ENCODE peak calls at places on chromosomes 7 and 10, in six cellular contexts. One of them, this sample, is unnamed.

GRCh38 chr10:86099542-86100334 is 266.9 kb downstream of the GRID1 start:
- DNase-seq in tibial nerve: no peak
- DNase-seq in IMR-90: no peak
- DNase-seq in HCT116: no peak
- DNase-seq in suprapubic skin: no peak
- DNase-seq in endodermal cell: peak; percentile 24
- DNase-seq in this sample: no peak

GRCh38 chr7:27191081-27191715 is 6.2 kb upstream of the HOXA11 start:
- DNase-seq in suprapubic skin: peak; percentile 63
- DNase-seq in IMR-90: no peak
- DNase-seq in endodermal cell: peak; percentile 60
- DNase-seq in HCT116: no peak
- DNase-seq in tibial nerve: peak; percentile 11
- DNase-seq in this sample: no peak

GRCh38 chr7:16933296-16934248 is 51.8 kb upstream of the AGR3 start:
- DNase-seq in endodermal cell: no peak
- DNase-seq in tibial nerve: no peak
- DNase-seq in IMR-90: no peak
- DNase-seq in suprapubic skin: no peak
- DNase-seq in HCT116: no peak
- DNase-seq in this sample: no peak

GRCh38 chr10:102227050-102227449 is 951 bp downstream of the ELOVL3 start:
- DNase-seq in tibial nerve: no peak
- DNase-seq in suprapubic skin: no peak
- DNase-seq in endodermal cell: no peak
- DNase-seq in HCT116: no peak
- DNase-seq in IMR-90: peak; percentile 49
- DNase-seq in this sample: no peak

GRCh38 chr10:8829592-8829991 is 775.1 kb downstream of the GATA3 start:
- DNase-seq in tibial nerve: no peak
- DNase-seq in suprapubic skin: no peak
- DNase-seq in HCT116: no peak
- DNase-seq in endodermal cell: no peak
- DNase-seq in IMR-90: no peak
- DNase-seq in this sample: peak; percentile 93

GRCh38 chr10:46018453-46019169 is 11.8 kb downstream of the NCOA4 start:
- DNase-seq in IMR-90: peak; percentile 43
- DNase-seq in tibial nerve: no peak
- DNase-seq in endodermal cell: no peak
- DNase-seq in HCT116: no peak
- DNase-seq in suprapubic skin: no peak
- DNase-seq in this sample: no peak

GRCh38 chr7:102008535-102009262 is 191.3 kb downstream of the CUX1 start:
- DNase-seq in suprapubic skin: no peak
- DNase-seq in HCT116: no peak
- DNase-seq in IMR-90: no peak
- DNase-seq in endodermal cell: no peak
- DNase-seq in tibial nerve: no peak
- DNase-seq in this sample: peak; percentile 52

GRCh38 chr7:157335991-157336382 is 817 bp upstream of the DNAJB6 start:
- DNase-seq in IMR-90: no peak
- DNase-seq in HCT116: no peak
- DNase-seq in tibial nerve: no peak
- DNase-seq in suprapubic skin: no peak
- DNase-seq in endodermal cell: peak; percentile 76
- DNase-seq in this sample: no peak

GRCh38 chr10:21724020-21724589 is 190.1 kb downstream of the MLLT10 start:
- DNase-seq in endodermal cell: no peak
- DNase-seq in tibial nerve: no peak
- DNase-seq in suprapubic skin: no peak
- DNase-seq in HCT116: no peak
- DNase-seq in IMR-90: peak; percentile 45
- DNase-seq in this sample: no peak

GRCh38 chr10:48444266-48444665 is 137.8 kb downstream of the MAPK8 start:
- DNase-seq in endodermal cell: peak; percentile 87
- DNase-seq in suprapubic skin: no peak
- DNase-seq in IMR-90: peak; percentile 51
- DNase-seq in tibial nerve: no peak
- DNase-seq in HCT116: peak; percentile 12
- DNase-seq in this sample: no peak

GRCh38 chr10:75099952-75100763 is 11.3 kb upstream of the SAMD8 start:
- DNase-seq in IMR-90: peak; percentile 52
- DNase-seq in endodermal cell: peak; percentile 98
- DNase-seq in suprapubic skin: peak; percentile 88
- DNase-seq in HCT116: peak; percentile 48
- DNase-seq in tibial nerve: peak; percentile 52
- DNase-seq in this sample: no peak

GRCh38 chr7:7228967-7229366 is 46.6 kb downstream of the C1GALT1 start:
- DNase-seq in endodermal cell: no peak
- DNase-seq in suprapubic skin: no peak
- DNase-seq in HCT116: no peak
- DNase-seq in tibial nerve: no peak
- DNase-seq in IMR-90: no peak
- DNase-seq in this sample: no peak

GRCh38 chr10:30883116-30883515 is 148.5 kb downstream of the ZNF438 start:
- DNase-seq in IMR-90: no peak
- DNase-seq in tibial nerve: no peak
- DNase-seq in endodermal cell: no peak
- DNase-seq in HCT116: no peak
- DNase-seq in suprapubic skin: no peak
- DNase-seq in this sample: no peak
- H3K27ac ChIP-seq in IMR-90: no peak overlapping the region
- H3K27ac ChIP-seq in tibial nerve: no peak overlapping the region
- H3K27ac ChIP-seq in endodermal cell: no peak overlapping the region
- H3K27ac ChIP-seq in HCT116: no peak overlapping the region
- H3K27ac ChIP-seq in suprapubic skin: no peak overlapping the region
- H3K27ac ChIP-seq in this sample: no peak overlapping the region

GRCh38 chr10:11255796-11256444 is 238.2 kb downstream of the CELF2 start:
- DNase-seq in IMR-90: no peak
- DNase-seq in endodermal cell: no peak
- DNase-seq in suprapubic skin: no peak
- DNase-seq in tibial nerve: no peak
- DNase-seq in HCT116: no peak
- DNase-seq in this sample: no peak
- H3K27ac ChIP-seq in IMR-90: no peak overlapping the region
- H3K27ac ChIP-seq in endodermal cell: no peak overlapping the region
- H3K27ac ChIP-seq in suprapubic skin: no peak overlapping the region
- H3K27ac ChIP-seq in tibial nerve: no peak overlapping the region
- H3K27ac ChIP-seq in HCT116: no peak overlapping the region
- H3K27ac ChIP-seq in this sample: no peak overlapping the region

GRCh38 chr7:149624006-149624405 is 126.4 kb upstream of the ZNF746 start:
- DNase-seq in IMR-90: peak; percentile 11
- DNase-seq in tibial nerve: no peak
- DNase-seq in endodermal cell: peak; percentile 66
- DNase-seq in suprapubic skin: no peak
- DNase-seq in HCT116: no peak
- DNase-seq in this sample: no peak
- H3K27ac ChIP-seq in IMR-90: peak overlapping the region; percentile 41
- H3K27ac ChIP-seq in tibial nerve: peak overlapping the region; percentile 91
- H3K27ac ChIP-seq in endodermal cell: no peak overlapping the region
- H3K27ac ChIP-seq in suprapubic skin: peak overlapping the region; percentile 90
- H3K27ac ChIP-seq in HCT116: peak overlapping the region; percentile 84
- H3K27ac ChIP-seq in this sample: peak overlapping the region; percentile 83

DNA sequence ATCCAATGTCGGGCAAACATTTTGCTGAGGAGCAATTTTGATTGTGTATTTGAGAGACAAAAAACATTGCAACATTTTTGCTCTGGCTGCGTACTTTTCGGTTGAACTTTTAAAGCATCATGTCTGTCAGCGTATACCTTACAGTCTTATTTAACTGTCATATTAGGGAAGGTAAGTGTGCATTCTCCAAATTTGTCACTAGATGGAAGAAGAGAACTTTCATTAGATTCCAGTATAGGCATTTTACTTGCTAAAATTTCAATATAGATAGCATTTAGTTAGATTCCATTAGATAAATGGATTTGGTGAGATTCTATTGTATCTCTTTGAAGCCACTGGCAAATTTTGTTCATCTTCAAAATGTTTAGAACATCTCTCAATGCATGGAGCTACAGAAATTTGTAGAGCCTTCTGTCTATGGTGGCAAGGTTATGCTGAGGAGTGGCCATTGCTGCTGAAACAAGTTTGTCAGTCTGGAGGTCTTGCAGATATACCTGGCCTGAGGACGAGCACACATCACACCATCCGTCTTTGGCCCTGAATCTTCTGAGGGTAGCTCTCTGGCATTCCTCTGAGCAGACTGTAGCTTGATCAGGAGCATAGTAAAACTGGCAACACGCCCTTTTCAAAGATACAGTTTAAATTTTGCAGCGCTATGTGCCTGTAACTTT is 437.5 kb upstream of the MBL2 start:
- DNase-seq in IMR-90: peak; percentile 4
- DNase-seq in endodermal cell: peak; percentile 55
- DNase-seq in tibial nerve: no peak
- DNase-seq in HCT116: no peak
- DNase-seq in suprapubic skin: no peak
- DNase-seq in this sample: no peak
- H3K27ac ChIP-seq in IMR-90: no peak overlapping the region
- H3K27ac ChIP-seq in endodermal cell: no peak overlapping the region
- H3K27ac ChIP-seq in tibial nerve: no peak overlapping the region
- H3K27ac ChIP-seq in HCT116: no peak overlapping the region
- H3K27ac ChIP-seq in suprapubic skin: no peak overlapping the region
- H3K27ac ChIP-seq in this sample: no peak overlapping the region

GRCh38 chr7:134451656-134452055 is 7.2 kb downstream of the AKR1B1 start:
- DNase-seq in tibial nerve: no peak
- DNase-seq in suprapubic skin: no peak
- DNase-seq in endodermal cell: no peak
- DNase-seq in HCT116: no peak
- DNase-seq in IMR-90: no peak
- DNase-seq in this sample: no peak
- H3K27ac ChIP-seq in tibial nerve: no peak overlapping the region
- H3K27ac ChIP-seq in suprapubic skin: no peak overlapping the region
- H3K27ac ChIP-seq in endodermal cell: no peak overlapping the region
- H3K27ac ChIP-seq in HCT116: no peak overlapping the region
- H3K27ac ChIP-seq in IMR-90: no peak overlapping the region
- H3K27ac ChIP-seq in this sample: no peak overlapping the region

GRCh38 chr7:73739387-73739767 is 775 bp upstream of the ABHD11 start:
- DNase-seq in endodermal cell: peak; percentile 66
- DNase-seq in HCT116: no peak
- DNase-seq in tibial nerve: no peak
- DNase-seq in IMR-90: no peak
- DNase-seq in suprapubic skin: no peak
- DNase-seq in this sample: no peak
- H3K27ac ChIP-seq in endodermal cell: peak overlapping the region; percentile 83
- H3K27ac ChIP-seq in HCT116: peak overlapping the region; percentile 94
- H3K27ac ChIP-seq in tibial nerve: peak overlapping the region; percentile 84
- H3K27ac ChIP-seq in IMR-90: no peak overlapping the region
- H3K27ac ChIP-seq in suprapubic skin: peak overlapping the region; percentile 84
- H3K27ac ChIP-seq in this sample: peak overlapping the region; percentile 63